ENCODE peak calls at places on chromosomes 4 and X, in five cellular contexts. H is suprapubic skin, W is fibroblast of lung, A is GM23248, Z is heart left ventricle. M is an unnamed sample. For H3K36me3 and H3K4me1, the result is how much of the 10 kb centered on the place peaks cover.

GRCh38 chr4:7769936-7770674 is 169.6 kb downstream of the AFAP1 start:
- DNase-seq in H (no peak), W (peak), A (peak), Z (peak), M (no peak)

GRCh38 chr4:46648088-46648744 is 258.3 kb upstream of the GABRA2 start:
- DNase-seq in H (no peak), W (peak), A (peak), Z (no peak), M (no peak)

GRCh38 chrX:142998447-142999208 is 27.1 kb upstream of the SPANXN4 start:
- DNase-seq in H (no peak), W (no peak), A (no peak), Z (no peak), M (no peak)

GRCh38 chr4:13887010-13887409 is 259.5 kb upstream of the BOD1L1 start:
- DNase-seq in H (no peak), W (no peak), A (no peak), Z (no peak), M (no peak)

GRCh38 chr4:7988437-7988836 is 48.8 kb upstream of the AFAP1 start:
- DNase-seq in H (no peak), W (peak), A (peak), Z (no peak), M (no peak)

GRCh38 chr4:81786063-81786763 is 314.5 kb upstream of the RASGEF1B start:
- DNase-seq in H (no peak), W (peak), A (no peak), Z (peak), M (no peak)

GRCh38 chr4:93764647-93765246 is 63.8 kb upstream of the ATOH1 start:
- DNase-seq in H (no peak), W (peak), A (peak), Z (no peak), M (no peak)

GRCh38 chr4:25477251-25477650 is 100.2 kb downstream of the ANAPC4 start:
- DNase-seq in H (no peak), W (no peak), A (peak), Z (no peak), M (no peak)

GRCh38 chrX:41384041-41384705 is 50.2 kb downstream of the DDX3X start:
- DNase-seq in H (peak), W (peak), A (peak), Z (peak), M (peak)

GRCh38 chr4:44145868-44146267 is 302.7 kb downstream of the KCTD8 start:
- DNase-seq in H (no peak), W (peak), A (no peak), Z (no peak), M (no peak)

GRCh38 chrX:101117701-101118100 is 19.7 kb downstream of the CENPI start:
- DNase-seq in H (no peak), W (peak), A (peak), Z (no peak), M (no peak)

GRCh38 chr4:24924309-24924781 is 11.5 kb upstream of the CCDC149 start:
- DNase-seq in H (no peak), W (peak), A (peak), Z (peak), M (no peak)

GRCh38 chrX:95911062-95911461 is 773.6 kb upstream of the DIAPH2 start:
- DNase-seq in H (no peak), W (no peak), A (no peak), Z (no peak), M (no peak)

GRCh38 chr4:41882622-41883347 is 52.4 kb upstream of the TMEM33 start:
- DNase-seq in H (no peak), W (peak), A (peak), Z (no peak), M (peak)

GRCh38 chr4:15794905-15795304 is 16.8 kb downstream of the CD38 start:
- DNase-seq in H (no peak), W (no peak), A (peak), Z (no peak), M (no peak)

GRCh38 chrX:11688201-11688600 is 22.5 kb upstream of the ARHGAP6 start:
- DNase-seq in H (no peak), W (no peak), A (peak), Z (no peak), M (no peak)

GRCh38 chrX:119425050-119425449 is 25.9 kb downstream of the SLC25A43 start:
- DNase-seq in H (no peak), W (no peak), A (no peak), Z (no peak), M (no peak)

GRCh38 chr4:154491341-154491679 is 289 bp downstream of the DCHS2 start:
- DNase-seq in H (no peak), W (peak), A (peak), Z (no peak), M (no peak)

GRCh38 chrX:69046996-69047490 is 118.2 kb downstream of the PJA1 start:
- DNase-seq in H (peak), W (no peak), A (no peak), Z (no peak), M (no peak)

GRCh38 chrX:12210196-12210815 is 72.0 kb downstream of the FRMPD4 start:
- DNase-seq in H (no peak), W (peak), A (peak), Z (peak), M (peak)

GRCh38 chrX:68895339-68896250 is 66.8 kb downstream of the EFNB1 start:
- DNase-seq in H (no peak), W (peak), A (peak), Z (peak), M (peak)

GRCh38 chrX:150084474-150085229 is 146.4 kb upstream of the EOLA2 start:
- DNase-seq in H (no peak), W (peak), A (peak), Z (no peak), M (no peak)

GRCh38 chr4:151933122-151933827 is 172.5 kb upstream of the GATB start:
- DNase-seq in H (no peak), W (no peak), A (no peak), Z (peak), M (peak)

GRCh38 chr4:168619266-168619631 is 122.4 kb downstream of the PALLD start:
- DNase-seq in H (no peak), W (no peak), A (no peak), Z (peak), M (peak)

GRCh38 chr4:16417198-16417597 is 190.9 kb upstream of the TAPT1 start:
- DNase-seq in H (no peak), W (no peak), A (no peak), Z (no peak), M (no peak)

GRCh38 chrX:101219840-101220191 is 230 bp downstream of the DRP2 start:
- DNase-seq in H (no peak), W (peak), A (peak), Z (no peak), M (no peak)

GRCh38 chrX:11533211-11533651 is 132.5 kb downstream of the ARHGAP6 start:
- DNase-seq in H (no peak), W (peak), A (peak), Z (no peak), M (no peak)

GRCh38 chr4:6020633-6021032 is 2.4 kb upstream of the C4orf50 start:
- DNase-seq in H (no peak), W (no peak), A (no peak), Z (no peak), M (no peak)

GRCh38 chr4:147407261-147408045 is 73.4 kb upstream of the EDNRA start:
- DNase-seq in H (no peak), W (no peak), A (no peak), Z (no peak), M (peak)

GRCh38 chr4:180967936-180968335 is 1275.3 kb upstream of the TENM3 start:
- DNase-seq in H (no peak), W (no peak), A (no peak), Z (no peak), M (no peak)

GRCh38 chr4:105558277-105558676 is 5.9 kb downstream of the ARHGEF38 start:
- DNase-seq in H (no peak), W (no peak), A (no peak), Z (no peak), M (no peak)

GRCh38 chrX:19893722-19894121 is 6.3 kb upstream of the SH3KBP1 start:
- DNase-seq in H (no peak), W (no peak), A (peak), Z (no peak), M (no peak)

GRCh38 chrX:41956027-41956426 is 32.7 kb upstream of the CASK start:
- DNase-seq in H (no peak), W (no peak), A (peak), Z (no peak), M (no peak)

GRCh38 chr4:1332686-1333085 is 14.3 kb upstream of the UVSSA start:
- DNase-seq in H (peak), W (no peak), A (no peak), Z (peak), M (no peak)

GRCh38 chrX:118523920-118524319 is 28.3 kb downstream of the DOCK11 start:
- DNase-seq in H (no peak), W (no peak), A (peak), Z (no peak), M (no peak)

GRCh38 chr4:186695392-186695791 is 28.3 kb downstream of the FAT1 start:
- DNase-seq in H (no peak), W (no peak), A (no peak), Z (no peak), M (no peak)

GRCh38 chr4:186691396-186691795 is 32.3 kb downstream of the FAT1 start:
- DNase-seq in H (no peak), W (no peak), A (no peak), Z (no peak), M (no peak)

GRCh38 chr4:186698028-186698427 is 25.6 kb downstream of the FAT1 start:
- DNase-seq in H (no peak), W (no peak), A (no peak), Z (no peak), M (no peak)

GRCh38 chr4:186693159-186693815 is 30.4 kb downstream of the FAT1 start:
- DNase-seq in H (peak), W (peak), A (peak), Z (peak), M (peak)

DNA sequence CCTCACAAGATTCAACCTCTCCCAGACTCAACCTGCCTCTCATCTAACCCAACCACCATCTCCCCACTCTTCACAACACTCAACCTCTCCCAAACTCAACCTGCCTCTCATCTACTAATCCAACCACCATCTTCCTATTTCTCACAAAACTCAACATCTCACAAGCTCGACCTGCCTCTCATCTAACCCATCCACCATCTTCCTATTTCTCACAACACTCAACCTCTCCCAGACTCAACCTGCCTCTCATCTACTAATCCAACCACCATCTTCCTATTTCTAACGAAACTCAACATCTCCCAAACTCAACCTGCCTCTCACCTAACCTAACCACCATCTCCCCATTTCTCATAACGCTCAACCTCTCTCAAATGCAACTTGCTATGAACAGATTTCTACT is 29.8 kb downstream of the FAT1 start:
- DNase-seq in H (no peak), W (no peak), A (no peak), Z (no peak), M (no peak)
- H3K36me3 ChIP-seq in H (under half), W (under half), A (under half), Z (under half), M (under half)

GRCh38 chrX:153693216-153694086 is 5.7 kb downstream of the SLC6A8 start:
- DNase-seq in H (no peak), W (no peak), A (no peak), Z (no peak), M (no peak)
- H3K4me1 ChIP-seq in H (under half), W (under half), A (under half), Z (under half), M (under half)

GRCh38 chr4:79259242-79259641 is 66.6 kb downstream of the NAA11 start:
- DNase-seq in H (no peak), W (no peak), A (no peak), Z (no peak), M (no peak)
- H3K27ac ChIP-seq in H (no peak), W (no peak), A (no peak), Z (no peak), M (no peak)

DNA sequence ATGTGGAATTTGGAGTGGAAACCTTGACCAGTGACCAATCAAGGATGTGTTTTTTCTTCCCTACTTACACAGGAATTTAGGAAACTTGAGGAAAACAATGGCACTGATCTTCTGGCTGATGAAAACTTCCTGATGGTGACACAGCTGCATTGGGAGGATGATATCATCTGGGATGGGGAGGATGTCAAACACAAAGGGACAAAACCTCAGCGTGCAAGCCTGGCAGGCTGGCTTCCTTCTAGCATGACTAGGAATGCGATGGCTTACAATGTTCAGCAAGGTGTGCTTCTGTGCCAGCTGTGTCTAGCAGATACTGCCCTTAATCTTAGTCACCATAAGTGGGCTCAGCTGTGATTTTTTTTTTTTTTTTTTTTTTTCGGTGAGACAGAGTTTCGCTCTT is 12.6 kb downstream of the TAF1 start:
- DNase-seq in H (no peak), W (no peak), A (no peak), Z (peak), M (no peak)
- H3K36me3 ChIP-seq in H (half or more), W (under half), A (under half), Z (half or more), M (half or more)

GRCh38 chr4:95533254-95533653 is 15.5 kb downstream of the UNC5C start:
- DNase-seq in H (no peak), W (no peak), A (no peak), Z (no peak), M (no peak)

GRCh38 chr4:95537181-95537580 is 11.6 kb downstream of the UNC5C start:
- DNase-seq in H (no peak), W (no peak), A (no peak), Z (no peak), M (no peak)

GRCh38 chr4:95534032-95534431 is 14.7 kb downstream of the UNC5C start:
- DNase-seq in H (no peak), W (no peak), A (no peak), Z (no peak), M (no peak)

GRCh38 chr4:95536650-95537049 is 12.1 kb downstream of the UNC5C start:
- DNase-seq in H (no peak), W (no peak), A (no peak), Z (no peak), M (no peak)

GRCh38 chr4:95535180-95535579 is 13.6 kb downstream of the UNC5C start:
- DNase-seq in H (no peak), W (no peak), A (no peak), Z (no peak), M (no peak)
- H3K4me1 ChIP-seq in H (under half), W (under half), A (under half), Z (under half), M (under half)

GRCh38 chr4:74659576-74660411 is 134.5 kb downstream of the BTC start:
- DNase-seq in H (no peak), W (peak), A (peak), Z (no peak), M (no peak)
- H3K27ac ChIP-seq in H (no peak), W (peak), A (no peak), Z (no peak), M (no peak)

GRCh38 chr4:56460085-56460484 is 7.3 kb upstream of the SRP72 start:
- DNase-seq in H (no peak), W (no peak), A (peak), Z (no peak), M (no peak)
- H3K36me3 ChIP-seq in H (half or more), W (under half), A (half or more), Z (under half), M (under half)

GRCh38 chr4:128566688-128567087 is 242.8 kb upstream of the JADE1 start:
- DNase-seq in H (no peak), W (no peak), A (peak), Z (no peak), M (no peak)
- H3K4me1 ChIP-seq in H (under half), W (under half), A (under half), Z (under half), M (under half)

DNA sequence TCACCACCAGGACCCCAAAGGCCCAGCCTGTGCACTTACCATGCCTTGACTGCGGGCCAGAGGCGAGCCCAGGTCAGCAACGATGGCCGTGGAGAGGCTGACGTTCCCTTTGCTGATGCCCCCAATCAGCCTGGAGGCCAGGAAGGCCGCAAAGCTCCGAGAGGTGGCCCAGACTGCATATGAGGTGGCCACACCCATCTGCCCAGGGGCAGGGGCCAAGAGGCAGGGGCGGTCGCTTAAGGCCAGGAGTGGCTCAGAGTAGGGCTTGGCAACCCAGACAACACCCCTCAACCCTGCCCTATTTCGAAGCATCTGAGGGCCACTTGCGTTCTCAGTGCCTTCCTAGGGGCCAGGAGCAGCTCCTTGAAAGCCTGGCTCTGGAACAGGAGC is 30.6 kb downstream of the NOP14 start:
- DNase-seq in H (peak), W (no peak), A (no peak), Z (no peak), M (peak)
- H3K27ac ChIP-seq in H (peak), W (peak), A (no peak), Z (peak), M (peak)